ENCODE peak calls at places on chromosomes 6 and 20, in four cellular contexts. One of them, this sample, is unnamed.

GRCh38 chr20:22507240-22507961 is 77.0 kb downstream of the FOXA2 start:
- DNase-seq in ascending aorta: no peak
- DNase-seq in left ventricle myocardium inferior: no peak
- DNase-seq in OCI-LY7: no peak
- DNase-seq in this sample: no peak

GRCh38 chr6:152954443-152954842 is 28.4 kb downstream of the FBXO5 start:
- DNase-seq in ascending aorta: no peak
- DNase-seq in left ventricle myocardium inferior: no peak
- DNase-seq in OCI-LY7: no peak
- DNase-seq in this sample: no peak

GRCh38 chr6:158519761-158520160 is 40.1 kb upstream of the TMEM181 start:
- DNase-seq in ascending aorta: no peak
- DNase-seq in left ventricle myocardium inferior: no peak
- DNase-seq in OCI-LY7: no peak
- DNase-seq in this sample: no peak

GRCh38 chr6:14573267-14573666 is 455.7 kb downstream of the CD83 start:
- DNase-seq in ascending aorta: no peak
- DNase-seq in left ventricle myocardium inferior: no peak
- DNase-seq in OCI-LY7: no peak
- DNase-seq in this sample: no peak

GRCh38 chr6:70956451-70957283 is at the start of gene B3GAT2:
- DNase-seq in ascending aorta: no peak
- DNase-seq in left ventricle myocardium inferior: no peak
- DNase-seq in OCI-LY7: no peak
- DNase-seq in this sample: peak; percentile 19

GRCh38 chr6:13239530-13240455 is 88.5 kb downstream of the TBC1D7 start:
- DNase-seq in ascending aorta: no peak
- DNase-seq in left ventricle myocardium inferior: no peak
- DNase-seq in OCI-LY7: no peak
- DNase-seq in this sample: no peak

GRCh38 chr20:58339741-58340140 is 30.2 kb downstream of the RAB22A start:
- DNase-seq in ascending aorta: no peak
- DNase-seq in left ventricle myocardium inferior: no peak
- DNase-seq in OCI-LY7: no peak
- DNase-seq in this sample: no peak

GRCh38 chr20:44609511-44610312 is 27.3 kb downstream of the PKIG start:
- DNase-seq in ascending aorta: peak; percentile 95
- DNase-seq in left ventricle myocardium inferior: peak; percentile 89
- DNase-seq in OCI-LY7: peak; percentile 88
- DNase-seq in this sample: peak; percentile 96

GRCh38 chr6:3439961-3440360 is 16.9 kb downstream of the SLC22A23 start:
- DNase-seq in ascending aorta: no peak
- DNase-seq in left ventricle myocardium inferior: no peak
- DNase-seq in OCI-LY7: no peak
- DNase-seq in this sample: no peak

GRCh38 chr20:46580613-46581012 is 30.2 kb upstream of the OCSTAMP start:
- DNase-seq in ascending aorta: no peak
- DNase-seq in left ventricle myocardium inferior: no peak
- DNase-seq in OCI-LY7: no peak
- DNase-seq in this sample: no peak

GRCh38 chr6:43724914-43725642 is 37.5 kb upstream of the MRPS18A start:
- DNase-seq in ascending aorta: peak; percentile 76
- DNase-seq in left ventricle myocardium inferior: peak; percentile 70
- DNase-seq in OCI-LY7: peak; percentile 38
- DNase-seq in this sample: peak; percentile 90

GRCh38 chr6:52363222-52363867 is 1.4 kb downstream of the PAQR8 start:
- DNase-seq in ascending aorta: no peak
- DNase-seq in left ventricle myocardium inferior: no peak
- DNase-seq in OCI-LY7: no peak
- DNase-seq in this sample: peak; percentile 48

GRCh38 chr20:25859649-25860530 is 163.2 kb upstream of the ZNF337 start:
- DNase-seq in ascending aorta: peak; percentile 87
- DNase-seq in left ventricle myocardium inferior: peak; percentile 82
- DNase-seq in OCI-LY7: no peak
- DNase-seq in this sample: peak; percentile 74

GRCh38 chr20:47922280-47922675 is 137.0 kb upstream of the SULF2 start:
- DNase-seq in ascending aorta: no peak
- DNase-seq in left ventricle myocardium inferior: no peak
- DNase-seq in OCI-LY7: no peak
- DNase-seq in this sample: no peak

GRCh38 chr6:105269390-105269789 is 89.6 kb upstream of the POPDC3 start:
- DNase-seq in ascending aorta: no peak
- DNase-seq in left ventricle myocardium inferior: no peak
- DNase-seq in OCI-LY7: no peak
- DNase-seq in this sample: no peak

GRCh38 chr20:9397928-9398327 is 116.5 kb upstream of the LAMP5 start:
- DNase-seq in ascending aorta: no peak
- DNase-seq in left ventricle myocardium inferior: no peak
- DNase-seq in OCI-LY7: peak; percentile 63
- DNase-seq in this sample: no peak

GRCh38 chr6:80633412-80633811 is 526.9 kb downstream of the BCKDHB start:
- DNase-seq in ascending aorta: no peak
- DNase-seq in left ventricle myocardium inferior: no peak
- DNase-seq in OCI-LY7: no peak
- DNase-seq in this sample: no peak

GRCh38 chr20:17749979-17750721 is 50.4 kb downstream of the BANF2 start:
- DNase-seq in ascending aorta: peak; percentile 74
- DNase-seq in left ventricle myocardium inferior: peak; percentile 73
- DNase-seq in OCI-LY7: no peak
- DNase-seq in this sample: no peak

GRCh38 chr6:160596433-160596832 is 67.6 kb downstream of the LPA start:
- DNase-seq in ascending aorta: no peak
- DNase-seq in left ventricle myocardium inferior: no peak
- DNase-seq in OCI-LY7: no peak
- DNase-seq in this sample: no peak
- H3K9me3 ChIP-seq in ascending aorta: no peaks in the 10 kb centered on the region
- H3K9me3 ChIP-seq in left ventricle myocardium inferior: no peaks in the 10 kb centered on the region
- H3K9me3 ChIP-seq in OCI-LY7: no peaks in the 10 kb centered on the region
- H3K9me3 ChIP-seq in this sample: no peaks in the 10 kb centered on the region

DNA sequence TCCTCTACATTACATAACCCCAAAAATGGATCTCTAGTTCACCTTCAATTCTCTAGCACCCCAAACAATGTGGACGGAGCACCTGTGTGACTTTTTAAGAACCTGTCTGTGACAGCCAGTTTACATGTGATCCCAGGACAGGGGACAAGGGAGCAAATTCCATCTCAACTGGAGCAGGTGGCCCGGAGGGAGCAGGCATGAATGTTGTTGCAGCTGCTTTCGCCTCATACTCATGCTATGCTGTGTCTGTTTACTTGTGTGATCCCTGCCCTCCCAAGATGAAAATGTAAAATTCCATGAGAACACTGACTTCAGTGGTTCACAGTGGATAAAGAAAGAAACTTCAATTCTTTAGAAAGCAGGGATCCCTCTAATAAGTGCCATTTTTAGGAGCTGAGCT is 600.3 kb downstream of the CDH26 start:
- DNase-seq in ascending aorta: no peak
- DNase-seq in left ventricle myocardium inferior: no peak
- DNase-seq in OCI-LY7: no peak
- DNase-seq in this sample: no peak
- H3K9me3 ChIP-seq in ascending aorta: no peaks in the 10 kb centered on the region
- H3K9me3 ChIP-seq in left ventricle myocardium inferior: no peaks in the 10 kb centered on the region
- H3K9me3 ChIP-seq in OCI-LY7: no peaks in the 10 kb centered on the region
- H3K9me3 ChIP-seq in this sample: no peaks in the 10 kb centered on the region

DNA sequence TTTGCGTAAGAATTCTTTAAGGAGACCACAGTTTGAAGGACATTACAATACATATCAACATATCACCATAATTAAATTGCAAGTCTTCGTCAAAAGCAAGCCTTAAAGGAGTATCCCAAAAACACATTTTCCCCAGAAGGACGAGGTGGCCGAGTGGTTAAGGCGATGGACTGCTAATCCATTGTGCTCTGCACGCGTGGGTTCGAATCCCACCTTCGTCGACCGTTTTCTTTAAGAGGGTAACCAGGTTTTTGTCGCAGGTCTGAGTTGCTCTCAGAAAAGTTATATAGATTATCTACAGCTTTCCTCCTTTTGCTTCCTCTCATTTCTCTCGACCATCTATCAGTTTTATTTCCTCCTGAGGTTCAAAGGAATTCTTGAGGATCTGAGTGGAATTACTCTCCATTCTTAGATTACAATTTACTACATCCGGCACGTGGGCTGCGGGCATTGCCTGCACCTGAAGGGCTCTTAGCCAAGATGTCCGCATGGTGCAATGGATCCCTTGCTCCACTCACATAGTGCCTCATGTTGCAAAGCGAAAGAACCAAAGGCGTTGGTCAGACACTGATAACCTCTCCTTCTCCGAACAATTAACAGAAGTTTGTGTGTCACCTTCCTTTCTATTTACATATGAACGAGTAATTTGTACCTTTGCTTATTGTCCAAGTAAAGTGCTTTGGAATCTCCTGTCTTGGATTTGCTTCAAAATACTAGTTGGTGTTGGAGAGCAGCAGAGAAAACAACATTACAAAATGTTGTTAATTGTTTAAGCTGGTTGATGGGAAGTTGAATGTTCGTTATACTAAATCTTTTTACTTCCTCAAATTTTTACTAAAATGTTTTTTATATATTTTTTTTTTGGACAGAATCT is 14.0 kb downstream of the POM121L2 start:
- DNase-seq in ascending aorta: no peak
- DNase-seq in left ventricle myocardium inferior: no peak
- DNase-seq in OCI-LY7: no peak
- DNase-seq in this sample: no peak
- H3K9me3 ChIP-seq in ascending aorta: no peaks in the 10 kb centered on the region
- H3K9me3 ChIP-seq in left ventricle myocardium inferior: peaks cover 4% of the 10 kb centered on the region
- H3K9me3 ChIP-seq in OCI-LY7: no peaks in the 10 kb centered on the region
- H3K9me3 ChIP-seq in this sample: no peaks in the 10 kb centered on the region

GRCh38 chr20:55155360-55155759 is 680.0 kb downstream of the DOK5 start:
- DNase-seq in ascending aorta: no peak
- DNase-seq in left ventricle myocardium inferior: no peak
- DNase-seq in OCI-LY7: no peak
- DNase-seq in this sample: no peak
- H3K9me3 ChIP-seq in ascending aorta: no peaks in the 10 kb centered on the region
- H3K9me3 ChIP-seq in left ventricle myocardium inferior: peaks cover 12% of the 10 kb centered on the region
- H3K9me3 ChIP-seq in OCI-LY7: no peaks in the 10 kb centered on the region
- H3K9me3 ChIP-seq in this sample: no peaks in the 10 kb centered on the region

This sample was measured in mucosa of descending colon.